ENCODE peak calls at places on chromosomes 7 and 10, in six cellular contexts. A, U, G, Y, R and N are unnamed samples.

GRCh38 chr7:50446542-50446960 is 3.6 kb downstream of the FIGNL1 start:
- DNase-seq in Y (no peak), U (peak), G (peak), A (peak), R (no peak), N (no peak)

GRCh38 chr7:90192876-90193765 is 18.4 kb upstream of the STEAP2 start:
- DNase-seq in R (no peak), Y (no peak), U (peak), A (no peak), G (no peak), N (no peak)

GRCh38 chr10:91924212-91925021 is 847 bp downstream of the BTAF1 start:
- DNase-seq in R (no peak), U (peak), G (no peak), A (no peak), Y (no peak), N (no peak)

GRCh38 chr10:12350167-12350872 is 973 bp downstream of the CAMK1D start:
- DNase-seq in A (no peak), G (peak), Y (peak), U (peak), R (no peak), N (peak)

GRCh38 chr10:74799840-74800239 is 26.6 kb upstream of the KAT6B start:
- DNase-seq in A (no peak), Y (no peak), R (peak), U (peak), G (peak), N (peak)

GRCh38 chr7:93117852-93118530 is at the start of gene SAMD9:
- DNase-seq in R (peak), Y (peak), U (peak), A (peak), G (peak), N (peak)

GRCh38 chr10:9681655-9682054 is 1336.0 kb upstream of the CELF2 start:
- DNase-seq in R (no peak), Y (no peak), A (no peak), U (no peak), G (no peak), N (peak)

GRCh38 chr7:158167373-158167772 is 420.2 kb downstream of the PTPRN2 start:
- DNase-seq in R (no peak), A (no peak), G (no peak), U (no peak), Y (no peak), N (no peak)

GRCh38 chr10:127293640-127294039 is 97.2 kb upstream of the INSYN2A start:
- DNase-seq in U (no peak), G (no peak), Y (no peak), A (no peak), R (no peak), N (no peak)

GRCh38 chr7:15864260-15864991 is 177.9 kb upstream of the MEOX2 start:
- DNase-seq in U (no peak), R (no peak), G (no peak), A (no peak), Y (no peak), N (no peak)

GRCh38 chr7:148982596-148983219 is 45.6 kb downstream of the PDIA4 start:
- DNase-seq in A (no peak), G (no peak), Y (no peak), U (peak), R (peak), N (peak)

GRCh38 chr7:132557489-132558044 is 18.7 kb downstream of the PLXNA4 start:
- DNase-seq in Y (no peak), G (no peak), A (no peak), U (peak), R (peak), N (peak)

GRCh38 chr7:145398758-145399157 is 562.9 kb upstream of the TPK1 start:
- DNase-seq in U (no peak), R (no peak), Y (no peak), A (no peak), G (no peak), N (no peak)

GRCh38 chr7:80918909-80919721 is at the start of gene SEMA3C:
- DNase-seq in R (peak), A (no peak), U (peak), G (peak), Y (peak), N (peak)

GRCh38 chr10:61804414-61804813 is 97.1 kb upstream of the ARID5B start:
- DNase-seq in Y (no peak), U (peak), G (no peak), A (no peak), R (peak), N (no peak)

GRCh38 chr10:102401735-102402511 is 6.4 kb downstream of the NFKB2 start:
- DNase-seq in R (no peak), U (no peak), A (no peak), G (no peak), Y (peak), N (no peak)

GRCh38 chr7:149819141-149819960 is 18.8 kb upstream of the ZNF862 start:
- DNase-seq in G (no peak), A (no peak), R (no peak), Y (no peak), U (no peak), N (no peak)

GRCh38 chr10:72274213-72274729 is 547 bp downstream of the DDIT4 start:
- DNase-seq in U (no peak), G (no peak), Y (no peak), R (peak), A (no peak), N (no peak)

GRCh38 chr10:110609592-110609991 is 34.5 kb upstream of the RBM20 start:
- DNase-seq in A (no peak), Y (peak), R (no peak), G (no peak), U (peak), N (peak)

GRCh38 chr7:109259151-109259550 is 689.5 kb downstream of the DNAJB9 start:
- DNase-seq in U (no peak), A (no peak), Y (no peak), R (no peak), G (no peak), N (peak)

GRCh38 chr7:6536899-6537298 is 14.4 kb downstream of the GRID2IP start:
- DNase-seq in R (no peak), Y (no peak), A (no peak), G (no peak), U (no peak), N (no peak)

GRCh38 chr7:137146996-137147720 is 196.4 kb downstream of the PTN start:
- DNase-seq in R (no peak), G (no peak), A (no peak), U (no peak), Y (no peak), N (no peak)

GRCh38 chr7:150448789-150449147 is 1.7 kb upstream of the GIMAP8 start:
- DNase-seq in Y (peak), A (no peak), R (peak), G (peak), U (peak), N (peak)

GRCh38 chr10:100873825-100874326 is 38.9 kb upstream of the SLF2 start:
- DNase-seq in U (no peak), A (no peak), Y (no peak), G (no peak), R (no peak), N (no peak)

GRCh38 chr10:72270607-72271281 is 3.0 kb upstream of the DDIT4 start:
- DNase-seq in R (no peak), G (no peak), U (no peak), Y (no peak), A (no peak), N (no peak)

DNA sequence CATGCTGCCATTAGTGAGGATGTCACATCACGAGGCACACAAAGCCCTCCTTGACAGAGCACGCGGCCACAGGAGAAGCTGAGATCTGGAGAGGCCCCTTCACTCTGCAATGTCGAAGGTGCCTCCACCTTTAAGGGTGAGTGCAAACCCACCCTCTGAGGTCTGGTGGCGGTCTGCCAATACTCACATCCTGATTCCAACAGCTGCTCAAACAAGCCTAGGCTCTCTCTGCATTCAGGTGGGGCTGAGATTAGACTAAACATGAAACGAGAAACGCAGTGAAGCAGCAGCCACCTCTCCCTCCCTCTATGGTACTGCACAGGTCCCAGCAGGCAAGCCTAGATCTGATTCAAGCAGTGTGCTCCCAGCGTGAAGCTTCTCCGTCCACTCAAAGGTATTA is 151.8 kb downstream of the TCERG1L start:
- DNase-seq in Y (no peak), U (no peak), G (no peak), A (no peak), R (no peak), N (no peak)
- TF ChIP-seq MYC in Y (no peak), U (no peak), G (no peak), A (no peak), R (no peak), N (no peak)

GRCh38 chr10:121392657-121393056 is 205.6 kb downstream of the FGFR2 start:
- DNase-seq in R (no peak), Y (no peak), G (no peak), A (no peak), U (no peak), N (no peak)

GRCh38 chr10:121393522-121393921 is 204.7 kb downstream of the FGFR2 start:
- DNase-seq in G (no peak), U (no peak), A (no peak), Y (no peak), R (no peak), N (no peak)

GRCh38 chr10:121394586-121394985 is 203.7 kb downstream of the FGFR2 start:
- DNase-seq in A (no peak), U (no peak), G (no peak), Y (no peak), R (no peak), N (no peak)
- TF ChIP-seq MAX in A (no peak), U (no peak), G (no peak), Y (no peak), R (no peak), N (no peak)

GRCh38 chr10:68196707-68197106 is 35.2 kb downstream of the ATOH7 start:
- DNase-seq in U (no peak), R (no peak), A (no peak), G (no peak), Y (no peak), N (no peak)
- H3K4me3 ChIP-seq in U (no peak), R (no peak), A (no peak), G (no peak), Y (no peak), N (no peak)

DNA sequence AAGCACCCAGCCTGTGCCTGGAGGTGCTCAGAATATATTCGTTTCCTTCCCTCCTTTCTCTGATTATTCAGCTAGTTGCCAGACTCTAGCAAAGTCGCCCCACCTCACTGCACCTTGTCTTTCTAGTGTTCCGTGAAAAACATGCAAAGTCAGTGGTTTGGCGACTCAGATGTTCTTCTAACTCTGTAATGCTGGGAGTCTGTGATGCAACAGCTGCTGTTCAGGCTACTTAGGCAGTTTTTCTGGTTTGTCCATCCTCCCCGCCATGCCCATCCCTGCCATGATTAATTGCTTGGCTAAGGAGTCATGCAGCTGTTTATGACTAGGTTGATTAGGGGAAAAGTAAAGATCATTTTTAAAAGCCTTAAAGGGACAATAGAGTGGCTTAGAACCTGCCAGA is 99.4 kb downstream of the MTPN start:
- DNase-seq in A (peak), U (no peak), Y (no peak), G (no peak), R (no peak), N (peak)
- TF ChIP-seq MYC in A (no peak), U (no peak), Y (no peak), G (no peak), R (no peak), N (no peak)

DNA sequence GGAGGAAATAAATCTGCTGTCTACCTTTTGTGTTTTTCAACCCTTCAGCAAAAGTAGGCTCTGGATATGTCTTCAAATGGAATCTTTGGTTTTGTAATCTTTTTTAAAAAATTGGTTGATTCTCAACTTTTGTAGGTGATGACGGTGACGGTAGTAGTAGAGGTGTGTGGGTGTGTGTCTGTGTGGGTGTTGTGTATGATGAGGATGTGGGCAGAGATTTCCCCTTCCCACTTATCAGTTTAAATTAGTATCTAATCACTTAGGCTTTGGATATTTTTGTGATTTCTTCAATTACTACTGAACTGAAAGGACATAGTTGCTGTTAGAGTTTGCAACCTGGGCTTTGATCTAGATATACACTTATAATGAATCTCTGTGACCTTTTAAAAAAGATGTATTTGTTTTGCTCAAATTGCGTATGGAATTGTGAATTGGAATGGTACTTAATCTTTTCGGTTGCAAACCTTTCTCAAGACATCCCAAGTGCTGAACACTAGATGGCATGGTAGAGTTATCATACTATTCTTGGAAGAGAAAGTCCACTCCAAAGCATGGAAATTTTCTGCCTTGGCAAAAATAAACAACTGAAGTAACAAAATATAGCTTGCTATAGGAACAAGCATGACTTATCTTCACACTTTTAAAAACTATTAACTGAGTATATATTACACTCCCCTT is 51.9 kb upstream of the A1CF start:
- DNase-seq in A (no peak), G (peak), R (peak), Y (peak), U (peak), N (peak)
- TF ChIP-seq MAX in A (no peak), G (no peak), R (no peak), Y (no peak), U (no peak), N (no peak)

DNA sequence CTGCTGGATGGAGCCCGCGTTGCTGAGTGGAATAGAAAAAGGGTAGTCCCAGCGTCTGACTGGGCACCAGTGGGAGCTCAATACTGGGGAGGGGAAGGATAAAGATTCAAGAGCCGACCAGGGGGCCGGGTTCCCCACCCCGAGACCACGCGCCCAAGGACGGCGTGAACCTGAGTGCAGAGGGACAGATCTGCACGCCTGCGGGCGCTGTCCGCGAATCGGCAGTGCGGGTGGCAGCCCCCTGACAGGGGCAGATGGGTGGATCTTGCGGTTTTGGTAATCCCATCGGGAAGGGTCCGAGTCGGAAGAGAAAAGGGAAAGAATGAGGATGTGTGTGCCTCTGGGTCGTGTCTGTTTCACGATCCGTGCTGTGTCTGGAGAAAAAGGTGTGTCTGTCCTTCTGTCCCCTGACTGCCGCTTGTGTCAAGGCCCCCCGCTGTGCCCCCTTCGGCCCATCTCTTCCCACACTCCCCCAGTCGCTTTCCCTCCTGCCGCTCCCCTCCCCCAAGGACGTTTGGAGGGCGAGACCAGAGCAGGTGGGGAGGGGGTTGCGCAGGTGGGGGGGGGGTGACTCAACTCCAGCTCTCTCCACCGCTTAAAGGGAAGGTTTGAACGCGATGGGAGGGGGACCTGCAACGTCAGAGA is 711 bp upstream of the VGF start:
- DNase-seq in U (no peak), G (no peak), Y (no peak), A (no peak), R (peak), N (no peak)
- H3K4me3 ChIP-seq in U (no peak), G (no peak), Y (peak), A (peak), R (peak), N (no peak)

GRCh38 chr10:329361-330099 is 194.3 kb downstream of the ZMYND11 start:
- DNase-seq in G (peak), R (peak), A (no peak), U (peak), Y (peak), N (peak)
- TF ChIP-seq MYC in G (no peak), R (no peak), A (no peak), U (no peak), Y (no peak), N (peak)

DNA sequence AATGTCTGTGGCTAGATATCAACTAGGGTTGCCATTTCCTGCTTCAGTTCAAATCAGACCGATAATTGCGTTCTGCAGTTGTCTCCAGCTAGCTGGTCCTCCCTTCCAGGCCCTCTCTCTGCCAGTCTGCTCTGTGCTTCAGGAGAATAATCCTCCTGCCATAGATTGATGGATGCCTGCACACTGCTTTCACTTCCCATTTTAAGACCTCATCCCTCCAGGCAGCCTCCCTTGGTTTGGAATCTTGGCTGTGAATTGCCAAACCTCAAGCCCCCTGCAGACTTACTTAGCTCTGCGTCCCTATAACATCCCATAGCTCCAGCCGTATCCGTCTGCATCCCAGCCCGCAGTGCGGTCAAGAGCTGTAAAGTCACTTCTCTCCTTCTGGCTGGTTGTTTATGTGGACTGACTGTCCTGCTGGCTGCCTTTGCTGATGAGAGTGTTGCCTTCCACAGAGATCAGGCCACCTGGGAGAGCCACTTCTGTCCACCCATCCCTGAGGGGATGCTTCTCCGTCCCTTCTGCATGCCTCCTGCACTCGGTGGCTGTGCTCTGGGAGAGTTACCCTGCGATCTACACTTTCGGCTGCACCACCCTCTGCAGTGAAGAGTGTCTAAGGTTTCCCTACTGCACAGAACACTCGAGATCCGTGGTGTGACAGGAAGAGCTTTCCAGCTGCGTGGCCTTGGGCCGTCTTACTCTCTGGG is 22.4 kb upstream of the KLF6 start:
- DNase-seq in Y (no peak), R (no peak), G (no peak), A (no peak), U (peak), N (peak)
- TF ChIP-seq MAX in Y (no peak), R (no peak), G (no peak), A (no peak), U (no peak), N (no peak)